ENCODE peak calls at places on chromosomes 2 and 18, in ten cellular contexts. Q is neural crest cell; J is OCI-LY7; I is activated gamma-delta T cell; C is endothelial cell; D is activated CD8-positive, alpha-beta memory T cell treated with anti-CD3 and anti-CD28 coated beads, Interleukin-2, amount 50 U/mL, for 4 hours; T is GM04503; R is T follicular helper cell; S is naive thymus-derived CD4-positive, alpha-beta T cell; U is SHP77. P is an unnamed sample.
A peak's percentile ranks its signal among the peaks of the same experiment; 100 is the strongest.

GRCh38 chr18:11310476-11311086 is 161.2 kb upstream of the PIEZO2 start:
- DNase-seq in T (no peak), I (no peak), C (peak; percentile 76), Q (peak; percentile 70), U (no peak), S (no peak), R (no peak), D (no peak), J (peak; percentile 64), P (peak; percentile 82)

GRCh38 chr18:9193031-9193430 is 56.5 kb downstream of the ANKRD12 start:
- DNase-seq in Q (no peak), R (no peak), I (no peak), D (no peak), U (no peak), T (no peak), C (no peak), J (no peak), S (no peak), P (no peak)

GRCh38 chr2:226891780-226892590 is 56.1 kb downstream of the RHBDD1 start:
- DNase-seq in R (no peak), T (peak; percentile 64), D (no peak), J (peak; percentile 14), C (no peak), S (no peak), I (no peak), U (no peak), Q (no peak), P (no peak)

GRCh38 chr2:223093436-223093839 is 41.4 kb downstream of the KCNE4 start:
- DNase-seq in C (no peak), U (no peak), J (no peak), T (peak; percentile 93), R (no peak), Q (no peak), I (no peak), S (no peak), D (no peak), P (peak; percentile 66)

GRCh38 chr2:48607307-48608014 is 10.2 kb upstream of the GTF2A1L start:
- DNase-seq in Q (no peak), T (no peak), R (no peak), I (no peak), C (no peak), U (no peak), D (no peak), S (no peak), J (no peak), P (no peak)

GRCh38 chr2:223735659-223736244 is 101.6 kb downstream of the AP1S3 start:
- DNase-seq in R (no peak), I (no peak), T (peak; percentile 94), Q (no peak), J (no peak), S (no peak), U (no peak), D (no peak), C (no peak), P (no peak)

GRCh38 chr2:127423476-127423840 is 5.2 kb downstream of the PROC start:
- DNase-seq in D (no peak), S (no peak), J (no peak), C (no peak), I (no peak), U (no peak), R (no peak), T (no peak), Q (no peak), P (no peak)

GRCh38 chr2:101958071-101958470 is 33.7 kb upstream of the IL1R2 start:
- DNase-seq in C (no peak), T (no peak), R (no peak), J (no peak), I (no peak), U (no peak), S (no peak), Q (no peak), D (no peak), P (no peak)

GRCh38 chr2:241935774-241936173 is 66.2 kb downstream of the RTP5 start:
- DNase-seq in R (no peak), J (no peak), S (no peak), T (no peak), U (no peak), C (no peak), D (no peak), I (no peak), Q (no peak), P (no peak)

GRCh38 chr2:45922577-45922988 is 271.1 kb downstream of the PRKCE start:
- DNase-seq in T (no peak), Q (no peak), U (peak; percentile 39), I (no peak), S (no peak), D (no peak), R (no peak), C (no peak), J (no peak), P (peak; percentile 20)

GRCh38 chr2:88829607-88830463 is 138.4 kb downstream of the RPIA start:
- DNase-seq in J (peak; percentile 74), Q (no peak), S (no peak), U (no peak), C (no peak), I (no peak), T (no peak), D (no peak), R (no peak), P (no peak)

GRCh38 chr2:63716146-63716545 is 125.5 kb upstream of the UGP2 start:
- DNase-seq in U (no peak), T (no peak), C (no peak), J (no peak), I (no peak), R (no peak), D (no peak), S (no peak), Q (no peak), P (no peak)

GRCh38 chr2:163735692-163736432 is at the start of gene FIGN:
- DNase-seq in I (no peak), R (no peak), D (no peak), C (peak; percentile 75), T (peak; percentile 48), S (no peak), U (peak; percentile 42), Q (peak; percentile 67), J (no peak), P (peak; percentile 78)

GRCh38 chr18:54787098-54787497 is 41.2 kb upstream of the RAB27B start:
- DNase-seq in Q (no peak), R (no peak), C (no peak), I (no peak), U (no peak), J (no peak), T (no peak), S (no peak), D (no peak), P (no peak)

GRCh38 chr2:225742487-225742886 is 343.0 kb downstream of the NYAP2 start:
- DNase-seq in R (no peak), I (no peak), Q (no peak), D (no peak), T (no peak), U (no peak), J (no peak), S (no peak), C (no peak), P (no peak)

GRCh38 chr2:106189764-106190468 is 4.2 kb downstream of the UXS1 start:
- DNase-seq in S (no peak), J (no peak), T (peak; percentile 12), U (no peak), C (no peak), Q (no peak), D (no peak), I (no peak), R (no peak), P (no peak)

GRCh38 chr2:218448934-218449333 is 30.0 kb downstream of the VIL1 start:
- DNase-seq in T (no peak), D (no peak), J (no peak), C (no peak), I (no peak), U (peak; percentile 5), Q (no peak), S (no peak), R (no peak), P (no peak)

GRCh38 chr2:31204761-31205160 is 12.6 kb downstream of the CAPN14 start:
- DNase-seq in J (no peak), I (no peak), Q (no peak), C (no peak), T (no peak), U (no peak), D (no peak), S (no peak), R (no peak), P (no peak)

GRCh38 chr2:437772-438393 is 150.0 kb upstream of the ALKAL2 start:
- DNase-seq in D (peak; percentile 45), U (no peak), R (peak; percentile 63), T (no peak), S (peak; percentile 80), C (no peak), J (peak; percentile 41), I (no peak), Q (no peak), P (peak; percentile 40)

GRCh38 chr2:202009019-202009481 is 24.6 kb upstream of the FZD7 start:
- DNase-seq in U (no peak), D (no peak), T (no peak), R (no peak), C (no peak), Q (no peak), I (no peak), J (no peak), S (no peak), P (no peak)

GRCh38 chr2:165825041-165825440 is 31.0 kb upstream of the GALNT3 start:
- DNase-seq in S (no peak), J (no peak), T (no peak), Q (no peak), D (no peak), I (no peak), C (no peak), R (no peak), U (peak; percentile 23), P (no peak)

GRCh38 chr2:101803945-101804696 is 106.6 kb downstream of the MAP4K4 start:
- DNase-seq in U (no peak), D (no peak), J (no peak), C (no peak), I (no peak), R (no peak), T (no peak), S (no peak), Q (peak; percentile 20), P (peak; percentile 53)

GRCh38 chr2:216949685-216950397 is 90.0 kb upstream of the TNP1 start:
- DNase-seq in C (no peak), I (no peak), Q (no peak), D (no peak), J (no peak), U (no peak), R (no peak), S (no peak), T (no peak), P (no peak)

GRCh38 chr2:11719230-11719977 is 27.0 kb upstream of the LPIN1 start:
- DNase-seq in Q (no peak), C (no peak), R (no peak), T (no peak), J (no peak), S (no peak), U (no peak), I (no peak), D (no peak), P (no peak)

GRCh38 chr2:160432633-160433032 is 61.0 kb downstream of the RBMS1 start:
- DNase-seq in Q (no peak), C (no peak), D (no peak), R (no peak), U (no peak), T (no peak), J (no peak), I (no peak), S (no peak), P (no peak)